ENCODE peak calls at places on chromosomes 12 and 14, in eight cellular contexts. J is aorta, S is endodermal cell, B is mammary epithelial cell, A is IMR-90, Y is psoas muscle, C is A549, K is left ventricle myocardium inferior. F is an unnamed sample.

GRCh38 chr12:52087961-52088820 is 8.7 kb downstream of the SMIM41 start:
- DNase-seq in B (no peak), J (peak; percentile 69), C (no peak), Y (peak; percentile 60), K (no peak), S (no peak), A (no peak), F (no peak)

GRCh38 chr12:126831115-126831514 is 1435.9 kb upstream of the TMEM132C start:
- DNase-seq in C (no peak), J (no peak), K (no peak), A (no peak), S (no peak), Y (no peak), B (no peak), F (no peak)

GRCh38 chr14:29222671-29223268 is 456.2 kb downstream of the FOXG1 start:
- DNase-seq in S (peak; percentile 53), C (no peak), B (no peak), A (peak; percentile 73), J (no peak), Y (no peak), K (no peak), F (no peak)

GRCh38 chr12:65868878-65869277 is 44.6 kb downstream of the HMGA2 start:
- DNase-seq in J (no peak), Y (no peak), S (no peak), C (no peak), K (no peak), A (no peak), B (no peak), F (no peak)

GRCh38 chr12:65756956-65757511 is 67.2 kb upstream of the HMGA2 start:
- DNase-seq in Y (no peak), C (no peak), K (no peak), A (peak; percentile 16), B (no peak), S (no peak), J (no peak), F (no peak)

GRCh38 chr12:19248929-19249602 is 119.5 kb downstream of the PLEKHA5 start:
- DNase-seq in B (peak; percentile 56), K (no peak), S (no peak), J (no peak), C (no peak), A (peak; percentile 88), Y (no peak), F (no peak)

GRCh38 chr12:122057007-122057735 is 21.4 kb upstream of the MLXIP start:
- DNase-seq in K (no peak), Y (no peak), S (no peak), A (no peak), C (no peak), J (no peak), B (no peak), F (no peak)

GRCh38 chr14:52481864-52482263 is 70.4 kb downstream of the TXNDC16 start:
- DNase-seq in J (no peak), B (no peak), Y (no peak), A (no peak), C (no peak), K (no peak), S (no peak), F (no peak)

GRCh38 chr12:47276253-47277070 is 196.7 kb upstream of the AMIGO2 start:
- DNase-seq in A (peak; percentile 79), S (no peak), J (no peak), Y (no peak), B (peak; percentile 91), K (no peak), C (no peak), F (no peak)

GRCh38 chr12:120468271-120468845 is 1.2 kb downstream of the SRSF9 start:
- DNase-seq in S (peak; percentile 84), Y (peak; percentile 62), J (peak; percentile 78), A (peak; percentile 57), B (peak; percentile 51), C (peak; percentile 25), K (no peak), F (peak; percentile 42)

GRCh38 chr14:56120091-56120632 is 2.0 kb downstream of the PELI2 start:
- DNase-seq in Y (no peak), B (no peak), C (no peak), J (no peak), K (no peak), S (no peak), A (peak; percentile 46), F (no peak)

GRCh38 chr14:80867798-80868197 is 73.7 kb downstream of the CEP128 start:
- DNase-seq in Y (no peak), S (no peak), J (no peak), B (no peak), C (no peak), K (no peak), A (no peak), F (no peak)

GRCh38 chr14:103561381-103562134 is 899 bp downstream of the BAG5 start:
- DNase-seq in S (peak; percentile 78), B (peak; percentile 48), Y (no peak), C (no peak), J (no peak), K (peak; percentile 46), A (peak; percentile 49), F (peak; percentile 40)

GRCh38 chr12:121697093-121697698 is 15.4 kb upstream of the TMEM120B start:
- DNase-seq in B (no peak), Y (no peak), A (peak; percentile 53), J (no peak), K (no peak), S (peak; percentile 42), C (peak; percentile 54), F (no peak)

GRCh38 chr12:57888407-57889157 is 42.1 kb upstream of the CTDSP2 start:
- DNase-seq in C (no peak), Y (peak; percentile 56), S (peak; percentile 88), A (peak; percentile 76), B (peak; percentile 98), K (peak; percentile 32), J (peak; percentile 80), F (no peak)

GRCh38 chr12:78703820-78704525 is 160.6 kb upstream of the SYT1 start:
- DNase-seq in B (peak; percentile 81), S (no peak), C (peak; percentile 8), K (no peak), J (no peak), Y (no peak), A (peak; percentile 91), F (no peak)

GRCh38 chr12:12779529-12779928 is 5.9 kb upstream of the APOLD1 start:
- DNase-seq in C (peak; percentile 58), S (no peak), J (no peak), A (peak; percentile 96), K (no peak), Y (no peak), B (peak; percentile 88), F (no peak)

GRCh38 chr14:25049559-25050493 is at the start of gene STXBP6:
- DNase-seq in S (peak; percentile 87), J (peak; percentile 84), C (peak; percentile 11), A (peak; percentile 65), K (peak; percentile 84), Y (peak; percentile 80), B (peak; percentile 62), F (peak; percentile 87)

GRCh38 chr14:68143341-68143807 is 323.8 kb downstream of the RAD51B start:
- DNase-seq in K (peak; percentile 80), S (no peak), B (no peak), J (no peak), A (peak; percentile 36), Y (peak; percentile 87), C (no peak), F (no peak)

GRCh38 chr12:20024194-20024593 is 344.1 kb upstream of the PDE3A start:
- DNase-seq in Y (no peak), C (no peak), A (no peak), B (no peak), J (no peak), K (no peak), S (no peak), F (no peak)

GRCh38 chr12:57904848-57905811 is 36.2 kb upstream of the ATP23 start:
- DNase-seq in S (peak; percentile 99), A (peak; percentile 88), K (peak; percentile 81), Y (peak; percentile 90), C (peak; percentile 71), B (peak; percentile 73), J (peak; percentile 92), F (peak; percentile 82)

DNA sequence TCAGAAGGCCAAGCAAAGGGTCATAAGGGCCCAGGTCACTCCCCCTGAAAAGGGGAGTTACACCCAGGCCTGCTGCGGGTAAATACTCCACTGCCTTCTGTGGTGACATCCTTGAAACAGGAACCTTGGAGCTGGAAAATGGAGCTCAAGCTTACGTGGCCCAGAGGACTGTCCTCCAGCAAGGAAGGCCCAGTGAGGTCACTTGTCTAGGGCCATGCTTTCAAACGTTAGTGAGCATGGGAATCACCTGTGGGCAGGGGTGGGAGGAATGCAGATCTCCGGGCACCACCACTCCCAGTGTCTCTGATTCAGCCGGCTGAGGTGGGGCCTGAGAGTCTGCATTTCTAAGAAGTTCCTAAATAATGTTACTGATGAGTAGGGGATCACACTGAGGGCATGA is 140.5 kb upstream of the CCND2 start:
- DNase-seq in A (no peak), K (no peak), C (no peak), Y (no peak), B (no peak), J (no peak), S (peak; percentile 45), F (no peak)
- H3K4me3 ChIP-seq in A (no peak overlapping the region), K (no peak overlapping the region), C (no peak overlapping the region), Y (no peak overlapping the region), B (no peak overlapping the region), J (no peak overlapping the region), S (no peak overlapping the region), F (no peak overlapping the region)

GRCh38 chr14:98204139-98204538 is 1067.9 kb downstream of the BCL11B start:
- DNase-seq in Y (no peak), J (no peak), B (no peak), A (no peak), C (no peak), S (no peak), K (no peak), F (no peak)
- H3K9me3 ChIP-seq in Y (no peaks in the 10 kb centered on the region), J (no peaks in the 10 kb centered on the region), B (no peaks in the 10 kb centered on the region), A (peaks cover 47% of the 10 kb centered on the region), C (no peaks in the 10 kb centered on the region), S (no peaks in the 10 kb centered on the region), K (no peaks in the 10 kb centered on the region), F (no peaks in the 10 kb centered on the region)

DNA sequence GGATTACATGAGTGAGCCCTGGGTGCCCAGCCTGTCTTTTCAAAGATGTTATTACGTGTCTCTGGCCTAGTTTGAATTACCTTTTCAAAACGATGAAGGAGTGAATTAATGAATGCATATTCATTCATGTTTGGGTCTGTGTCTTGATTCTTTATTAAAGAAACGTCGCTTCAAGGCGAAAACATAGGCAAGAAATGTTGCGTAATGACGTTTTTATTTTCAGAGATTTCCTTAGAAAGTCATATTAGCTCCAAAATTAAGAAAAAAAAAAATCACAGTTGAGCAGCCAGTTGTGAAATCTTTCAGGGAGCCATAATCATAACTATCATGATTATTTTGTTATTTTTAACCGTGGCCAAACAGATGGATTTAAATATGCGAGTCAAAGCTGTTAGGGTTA is 3.5 kb downstream of the PPFIBP1 start:
- DNase-seq in Y (no peak), B (no peak), J (no peak), A (no peak), S (no peak), C (no peak), K (no peak), F (no peak)
- H3K4me1 ChIP-seq in Y (peaks cover 19% of the 10 kb centered on the region), B (peaks cover 21% of the 10 kb centered on the region), J (peaks cover 16% of the 10 kb centered on the region), A (peaks cover 4% of the 10 kb centered on the region), S (peaks cover 1% of the 10 kb centered on the region), C (peaks cover 29% of the 10 kb centered on the region), K (peaks cover 95% of the 10 kb centered on the region), F (peaks cover 4% of the 10 kb centered on the region)

DNA sequence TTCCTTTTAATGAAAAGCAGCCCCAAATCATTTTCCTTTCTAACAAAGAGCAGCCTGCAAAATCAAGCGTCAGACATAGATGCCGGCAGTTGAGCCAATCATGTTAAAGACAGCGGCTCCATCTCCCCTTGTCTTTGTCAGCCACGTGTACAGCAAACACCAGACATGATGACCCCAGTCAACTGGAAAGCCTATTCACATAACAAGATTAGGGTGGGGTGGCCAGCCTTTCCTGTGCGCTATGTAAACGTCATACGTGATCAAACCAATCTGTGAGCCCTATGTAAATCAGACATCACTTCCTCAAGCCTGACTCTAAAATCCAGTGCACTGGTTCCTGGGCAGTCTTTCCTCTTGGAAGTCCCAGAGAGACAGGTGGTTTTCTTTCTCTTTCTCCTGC is 10.0 kb upstream of the FICD start:
- DNase-seq in A (no peak), K (no peak), J (no peak), C (no peak), S (no peak), Y (no peak), B (no peak), F (no peak)
- H3K4me3 ChIP-seq in A (no peak overlapping the region), K (no peak overlapping the region), J (no peak overlapping the region), C (no peak overlapping the region), S (no peak overlapping the region), Y (no peak overlapping the region), B (no peak overlapping the region), F (no peak overlapping the region)